ENCODE peak calls at places on chromosomes 6 and 20, in four cellular contexts. T is glutamatergic neuron, E is PC-3, R is activated B cell treated with CpG ODN at 0.5 μM for 24 hours. I is an unnamed sample.

GRCh38 chr20:41833739-41834138 is 215.6 kb upstream of the CHD6 start:
- DNase-seq in E (no peak), R (no peak), T (no peak), I (no peak)

GRCh38 chr20:3716195-3716834 is 3.9 kb upstream of the SIGLEC1 start:
- DNase-seq in R (no peak), E (peak), T (peak), I (peak)

GRCh38 chr6:154206984-154207383 is 149.6 kb downstream of the IPCEF1 start:
- DNase-seq in T (no peak), R (no peak), E (no peak), I (no peak)

GRCh38 chr20:20492521-20493334 is 124.8 kb downstream of the INSM1 start:
- DNase-seq in T (peak), R (no peak), E (no peak), I (peak)

GRCh38 chr20:42902519-42902908 is 287.2 kb downstream of the PTPRT start:
- DNase-seq in R (no peak), E (no peak), T (no peak), I (no peak)

GRCh38 chr6:17012421-17013225 is 89.2 kb upstream of the STMND1 start:
- DNase-seq in T (peak), R (no peak), E (peak), I (peak)

GRCh38 chr20:54088430-54088829 is 18.0 kb upstream of the BCAS1 start:
- DNase-seq in E (no peak), R (no peak), T (no peak), I (no peak)

GRCh38 chr6:132072271-132072670 is 121.1 kb upstream of the CCN2 start:
- DNase-seq in R (no peak), T (no peak), E (no peak), I (no peak)

GRCh38 chr6:139983555-139984276 is 609.3 kb upstream of the CITED2 start:
- DNase-seq in T (no peak), R (no peak), E (peak), I (no peak)

GRCh38 chr6:7721654-7722053 is 4.2 kb upstream of the BMP6 start:
- DNase-seq in E (peak), R (no peak), T (no peak), I (no peak)

GRCh38 chr6:3053231-3053508 is 15.1 kb upstream of the RIPK1 start:
- DNase-seq in E (no peak), T (no peak), R (no peak), I (no peak)

GRCh38 chr6:20718705-20719653 is 184.7 kb downstream of the CDKAL1 start:
- DNase-seq in T (no peak), R (no peak), E (no peak), I (no peak)
- TF ChIP-seq CTCF in T (peak), R (no peak), E (no peak), I (no peak)

GRCh38 chr6:84569882-84570281 is 194.5 kb downstream of the TBX18 start:
- DNase-seq in R (no peak), E (no peak), T (no peak), I (no peak)

DNA sequence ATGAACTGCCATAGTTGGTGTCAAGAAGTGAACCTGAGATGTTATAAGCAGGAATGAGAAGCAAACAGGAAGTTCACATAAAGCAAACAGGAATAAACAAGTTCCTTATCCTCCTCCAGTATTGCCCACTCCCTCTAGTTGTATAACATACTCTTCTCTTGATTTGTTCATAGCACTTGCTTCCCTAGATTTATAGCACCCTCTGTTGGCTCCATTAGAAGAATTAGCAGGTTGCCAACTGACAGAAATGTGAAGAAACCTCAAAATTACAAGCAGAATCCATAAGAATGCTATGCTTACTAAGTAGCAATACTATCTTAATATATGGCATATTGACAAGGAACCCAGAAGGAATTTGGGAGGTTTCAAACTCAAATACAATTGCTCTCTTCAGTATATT is 195.4 kb downstream of the TBX18 start:
- DNase-seq in T (no peak), E (peak), R (no peak), I (no peak)
- TF ChIP-seq CTCF in T (no peak), E (peak), R (no peak), I (no peak)

DNA sequence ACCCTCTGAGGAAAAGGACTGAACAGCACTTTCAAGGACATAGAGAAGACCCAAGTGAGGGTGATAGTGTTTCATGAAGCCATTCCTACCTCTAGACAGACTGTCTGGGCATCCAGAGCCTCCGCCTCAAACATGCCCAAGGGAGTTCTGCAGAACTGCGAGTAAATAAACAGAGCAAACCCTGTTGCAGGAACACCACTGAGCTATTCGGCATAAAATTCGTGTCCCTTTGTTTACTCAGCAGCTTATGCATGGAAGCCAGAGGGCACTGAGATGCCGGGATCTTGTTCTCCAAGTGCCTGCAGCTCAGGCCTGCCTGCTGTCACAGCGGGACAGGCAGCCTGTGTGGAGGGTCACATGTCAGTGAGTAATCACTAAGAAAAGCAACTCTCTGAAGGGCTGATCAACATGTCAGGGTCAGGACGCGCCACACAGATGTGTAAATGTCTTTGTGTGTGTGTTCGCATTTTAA is 164.9 kb upstream of the HEY2 start:
- DNase-seq in T (peak), E (peak), R (no peak), I (no peak)
- TF ChIP-seq CTCF in T (no peak), E (no peak), R (no peak), I (no peak)

GRCh38 chr6:141682391-141682790 is 450.3 kb upstream of the GJE1 start:
- DNase-seq in E (peak), R (no peak), T (no peak), I (no peak)
- TF ChIP-seq CTCF in E (no peak), R (no peak), T (no peak), I (no peak)

GRCh38 chr20:49210750-49211110 is 8.5 kb upstream of the DDX27 start:
- DNase-seq in R (no peak), T (no peak), E (no peak), I (no peak)

GRCh38 chr20:49203011-49203410 is 14.9 kb upstream of the STAU1 start:
- DNase-seq in E (no peak), R (no peak), T (no peak), I (no peak)

GRCh38 chr20:49210101-49210749 is 9.0 kb upstream of the DDX27 start:
- DNase-seq in T (no peak), R (no peak), E (no peak), I (no peak)

GRCh38 chr20:49203746-49204145 is 15.5 kb upstream of the DDX27 start:
- DNase-seq in T (no peak), E (no peak), R (no peak), I (no peak)

DNA sequence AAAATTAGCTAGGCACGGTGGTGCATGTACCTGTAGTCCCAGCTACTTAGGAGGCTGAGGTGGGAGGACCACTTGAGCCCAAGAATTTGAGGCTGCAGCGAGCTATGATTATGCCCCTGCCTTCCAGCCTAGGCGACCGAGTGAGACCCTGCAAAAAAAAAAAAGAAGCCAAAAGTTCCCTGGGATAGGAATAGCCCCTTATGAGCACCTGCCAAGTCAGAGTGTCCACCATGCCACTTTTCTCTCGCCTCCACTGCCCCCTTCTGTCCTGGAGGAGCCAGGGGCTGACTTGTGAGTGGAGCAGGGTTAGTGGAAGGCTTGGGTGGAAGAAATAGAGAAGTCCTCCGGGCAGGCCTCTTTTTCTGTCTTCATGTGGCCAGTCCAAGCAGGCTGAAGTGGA is 12.1 kb upstream of the DDX27 start:
- DNase-seq in R (no peak), E (peak), T (no peak), I (no peak)
- TF ChIP-seq CTCF in R (no peak), E (peak), T (no peak), I (no peak)

GRCh38 chr6:130869681-130870080 is 42.5 kb downstream of the SMLR1 start:
- DNase-seq in E (no peak), T (no peak), R (no peak), I (no peak)

GRCh38 chr6:130870179-130870881 is 43.1 kb downstream of the SMLR1 start:
- DNase-seq in E (no peak), R (no peak), T (no peak), I (no peak)

GRCh38 chr6:130872250-130873095 is 45.3 kb downstream of the SMLR1 start:
- DNase-seq in R (peak), T (peak), E (peak), I (peak)
- TF ChIP-seq CTCF in R (peak), T (peak), E (peak), I (peak)

GRCh38 chr6:4561773-4562172 is 214.4 kb upstream of the CDYL start:
- DNase-seq in E (no peak), R (no peak), T (no peak), I (no peak)

GRCh38 chr6:4561078-4561435 is 215.1 kb upstream of the CDYL start:
- DNase-seq in R (no peak), E (no peak), T (no peak), I (no peak)

GRCh38 chr6:4564746-4565145 is 211.5 kb upstream of the CDYL start:
- DNase-seq in E (no peak), T (peak), R (no peak), I (no peak)

GRCh38 chr6:4565301-4566250 is 210.6 kb upstream of the CDYL start:
- DNase-seq in T (no peak), E (no peak), R (no peak), I (no peak)

DNA sequence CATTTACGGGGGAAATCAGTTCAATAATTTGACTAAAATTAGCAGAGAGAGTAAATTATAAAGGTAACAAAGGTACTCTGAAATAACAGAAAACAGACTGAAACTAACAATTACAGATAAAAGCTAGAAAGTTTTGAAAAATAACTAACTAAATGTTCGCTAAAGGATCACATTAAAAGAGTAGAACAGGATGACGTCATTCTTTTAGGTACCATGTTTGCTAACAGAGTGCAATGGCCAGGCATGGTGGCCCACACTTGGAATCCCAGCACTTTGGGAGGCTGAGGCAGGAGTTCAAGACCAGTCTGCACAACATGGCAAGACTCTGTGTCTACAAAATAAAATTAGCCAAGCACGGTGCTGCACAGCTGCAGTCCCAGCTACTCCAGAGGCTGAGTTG is 212.3 kb upstream of the CDYL start:
- DNase-seq in E (no peak), T (no peak), R (no peak), I (no peak)
- TF ChIP-seq CTCF in E (no peak), T (no peak), R (no peak), I (no peak)

DNA sequence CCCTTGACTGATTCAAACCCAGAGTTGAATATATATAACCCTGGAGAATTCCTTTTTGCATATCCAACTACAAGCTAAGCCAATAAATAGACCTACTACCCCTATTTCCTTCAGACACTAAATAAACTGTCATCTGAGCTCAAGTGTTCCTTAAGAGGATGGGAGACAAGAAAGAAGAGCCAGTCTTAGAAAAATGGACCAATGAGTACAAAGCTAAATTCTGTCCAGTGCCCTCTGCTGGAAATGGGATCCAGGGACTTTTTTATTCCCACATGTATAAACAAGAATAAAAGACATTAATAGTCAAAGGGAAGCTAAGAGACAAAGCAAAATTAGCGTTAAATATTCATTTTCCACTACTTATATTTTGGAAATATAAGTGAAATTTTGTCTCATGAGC is 4.8 kb downstream of the PPP1R10 start:
- DNase-seq in R (no peak), T (no peak), E (peak), I (no peak)
- TF ChIP-seq CTCF in R (no peak), T (no peak), E (peak), I (peak)

DNA sequence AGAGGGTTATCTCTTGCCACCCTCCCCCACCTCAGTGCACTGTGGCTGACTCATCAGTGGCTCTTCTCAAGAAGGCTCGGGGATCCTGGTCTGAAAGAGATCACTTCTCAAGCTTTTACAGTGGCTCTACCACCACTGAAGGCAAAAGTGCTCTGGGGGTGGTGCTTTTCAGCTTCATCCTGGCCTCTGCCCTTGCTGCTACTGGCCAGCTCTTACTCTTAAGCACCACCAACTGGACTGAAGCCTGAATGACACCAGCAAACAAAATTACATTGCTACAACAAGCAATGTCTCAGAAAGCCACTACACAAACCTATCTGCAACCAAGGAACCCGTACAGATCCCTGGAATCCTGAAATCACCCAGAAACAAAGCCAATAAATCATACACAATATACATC is 402.1 kb downstream of the EPHA7 start:
- DNase-seq in E (peak), R (no peak), T (peak), I (no peak)
- TF ChIP-seq CTCF in E (peak), R (no peak), T (no peak), I (no peak)

GRCh38 chr6:32182617-32183016 is 1.4 kb downstream of the AGER start:
- DNase-seq in T (no peak), E (no peak), R (no peak), I (no peak)
- TF ChIP-seq CTCF in T (no peak), E (no peak), R (no peak), I (no peak)

I was measured in endothelial cell.